ENCODE peak calls at places on chromosomes 16 and 17, in seven cellular contexts. X, T, N, B, S, Y and F are unnamed samples.

GRCh38 chr17:82433560-82434215 is 15.3 kb upstream of the OGFOD3 start:
- DNase-seq in X (no peak), T (no peak), N (no peak), B (no peak), S (no peak), Y (no peak), F (no peak)

GRCh38 chr16:58197314-58198012 is 443 bp downstream of the CSNK2A2 start:
- DNase-seq in X (no peak), T (no peak), N (no peak), B (no peak), S (peak), Y (peak), F (no peak)

GRCh38 chr16:28826141-28826540 is 3.3 kb downstream of the ATXN2L start:
- DNase-seq in X (no peak), T (no peak), N (no peak), B (peak), S (no peak), Y (no peak), F (no peak)

GRCh38 chr16:29701214-29701555 is 22.2 kb downstream of the QPRT start:
- DNase-seq in X (no peak), T (no peak), N (no peak), B (no peak), S (no peak), Y (no peak), F (no peak)

GRCh38 chr17:64496348-64496785 is 487 bp downstream of the POLG2 start:
- DNase-seq in X (no peak), T (no peak), N (no peak), B (peak), S (no peak), Y (no peak), F (no peak)

GRCh38 chr17:33118391-33118790 is 126.7 kb downstream of the SPACA3 start:
- DNase-seq in X (no peak), T (no peak), N (no peak), B (no peak), S (no peak), Y (no peak), F (no peak)

GRCh38 chr17:40103742-40104095 is 3.3 kb upstream of the NR1D1 start:
- DNase-seq in X (no peak), T (no peak), N (no peak), B (no peak), S (no peak), Y (no peak), F (no peak)

GRCh38 chr17:28760987-28761562 is 17.3 kb downstream of the TRAF4 start:
- DNase-seq in X (peak), T (no peak), N (peak), B (peak), S (peak), Y (peak), F (peak)

GRCh38 chr17:78441271-78441986 is 63.0 kb downstream of the PGS1 start:
- DNase-seq in X (no peak), T (no peak), N (no peak), B (no peak), S (no peak), Y (no peak), F (no peak)

GRCh38 chr16:84673203-84673535 is 24.9 kb downstream of the KLHL36 start:
- DNase-seq in X (no peak), T (no peak), N (no peak), B (peak), S (no peak), Y (no peak), F (no peak)

GRCh38 chr16:67430504-67431076 is 331 bp upstream of the HSD11B2 start:
- DNase-seq in X (no peak), T (no peak), N (no peak), B (no peak), S (peak), Y (no peak), F (no peak)
- H3K4me3 ChIP-seq in X (peak), T (peak), N (peak), B (peak), S (peak), Y (peak), F (peak)

DNA sequence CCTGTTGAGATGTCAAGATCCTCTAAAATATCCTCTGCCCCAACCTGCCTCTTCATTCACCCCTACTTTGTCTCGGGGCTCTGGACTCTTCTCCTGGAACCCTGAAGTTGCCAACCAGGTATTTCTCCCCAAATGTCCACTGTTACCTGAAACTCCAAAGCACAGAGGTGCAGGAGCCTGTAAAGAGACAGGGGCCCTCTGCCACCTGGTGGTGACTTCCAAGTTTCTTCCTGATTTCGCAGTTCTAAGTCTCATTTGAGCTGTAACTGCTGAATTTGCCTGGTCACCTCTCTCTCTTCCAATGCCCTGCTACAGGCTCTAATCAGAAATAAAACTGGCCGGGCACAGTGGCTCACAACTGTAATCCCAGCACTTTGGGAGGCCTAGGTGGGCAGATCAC is 77.1 kb upstream of the RCVRN start:
- DNase-seq in X (no peak), T (no peak), N (peak), B (peak), S (peak), Y (no peak), F (no peak)
- TF ChIP-seq CTCF in X (peak), T (peak), N (no peak), B (peak), S (peak), Y (no peak), F (no peak)

DNA sequence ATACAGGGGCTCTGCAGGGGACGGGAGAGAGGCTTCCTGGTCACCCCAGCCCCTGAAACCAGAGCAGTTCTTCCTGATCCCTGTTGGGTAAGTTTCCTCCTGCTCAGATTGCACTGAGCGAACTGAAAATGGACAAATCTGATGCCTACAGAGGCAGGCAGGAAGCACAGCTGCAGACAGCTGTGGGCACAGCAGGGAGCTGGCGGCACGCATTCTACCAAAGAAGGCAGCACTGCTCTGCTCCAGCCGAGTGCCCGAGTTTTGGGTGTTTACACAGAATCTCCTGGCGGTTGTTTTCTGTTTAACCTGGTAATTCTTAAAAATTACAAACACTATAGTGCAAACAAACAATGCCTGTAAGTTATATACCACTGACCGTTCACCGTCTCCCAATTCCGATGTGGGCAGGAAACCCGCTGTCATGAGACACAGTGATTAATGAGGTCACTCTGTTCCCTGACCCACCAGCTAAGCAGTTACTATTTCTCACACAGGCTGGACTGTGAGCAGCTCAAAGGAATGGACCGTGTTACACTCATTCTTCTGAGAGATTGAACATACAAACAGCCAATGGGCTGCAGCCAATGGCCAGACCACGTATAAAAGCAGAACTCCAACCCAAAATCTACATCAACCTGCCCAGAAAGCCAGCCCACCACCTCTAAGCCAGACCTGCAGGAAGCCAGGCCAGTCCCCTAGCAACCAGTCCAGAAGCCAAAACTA is 25.5 kb downstream of the NSMCE1 start:
- DNase-seq in X (peak), T (peak), N (peak), B (peak), S (peak), Y (no peak), F (peak)
- H3K4me3 ChIP-seq in X (peak), T (peak), N (peak), B (peak), S (no peak), Y (no peak), F (peak)

GRCh38 chr17:44773140-44773539 is 14.4 kb downstream of the ADAM11 start:
- DNase-seq in X (no peak), T (no peak), N (no peak), B (no peak), S (no peak), Y (no peak), F (no peak)

GRCh38 chr17:44774271-44775135 is 15.7 kb downstream of the ADAM11 start:
- DNase-seq in X (no peak), T (peak), N (peak), B (peak), S (peak), Y (peak), F (peak)

GRCh38 chr17:44775838-44776621 is 17.2 kb downstream of the ADAM11 start:
- DNase-seq in X (no peak), T (no peak), N (no peak), B (no peak), S (no peak), Y (no peak), F (no peak)

GRCh38 chr17:44776628-44777393 is 18.0 kb downstream of the ADAM11 start:
- DNase-seq in X (no peak), T (no peak), N (no peak), B (no peak), S (no peak), Y (no peak), F (no peak)

GRCh38 chr17:44775136-44775837 is 16.5 kb downstream of the ADAM11 start:
- DNase-seq in X (peak), T (peak), N (peak), B (peak), S (peak), Y (peak), F (peak)
- TF ChIP-seq CTCF in X (no peak), T (no peak), N (no peak), B (no peak), S (no peak), Y (peak), F (no peak)

GRCh38 chr16:81610936-81611335 is 166.3 kb downstream of the CMIP start:
- DNase-seq in X (no peak), T (no peak), N (no peak), B (no peak), S (no peak), Y (no peak), F (no peak)
- H3K4me3 ChIP-seq in X (no peak), T (no peak), N (peak), B (no peak), S (no peak), Y (no peak), F (no peak)

GRCh38 chr16:85735225-85735722 is 15.6 kb downstream of the C16orf74 start:
- DNase-seq in X (no peak), T (no peak), N (no peak), B (no peak), S (no peak), Y (no peak), F (no peak)

GRCh38 chr16:85734311-85735017 is 16.4 kb downstream of the C16orf74 start:
- DNase-seq in X (no peak), T (no peak), N (no peak), B (no peak), S (no peak), Y (no peak), F (no peak)

GRCh38 chr16:85735946-85736345 is 14.9 kb downstream of the C16orf74 start:
- DNase-seq in X (no peak), T (no peak), N (no peak), B (no peak), S (no peak), Y (no peak), F (no peak)

GRCh38 chr16:85733155-85733838 is 17.6 kb downstream of the C16orf74 start:
- DNase-seq in X (peak), T (no peak), N (no peak), B (peak), S (no peak), Y (no peak), F (no peak)

GRCh38 chr16:85733839-85734170 is 17.1 kb downstream of the C16orf74 start:
- DNase-seq in X (no peak), T (no peak), N (no peak), B (peak), S (peak), Y (no peak), F (no peak)
- TF ChIP-seq CTCF in X (no peak), T (no peak), N (no peak), B (no peak), S (no peak), Y (no peak), F (no peak)

DNA sequence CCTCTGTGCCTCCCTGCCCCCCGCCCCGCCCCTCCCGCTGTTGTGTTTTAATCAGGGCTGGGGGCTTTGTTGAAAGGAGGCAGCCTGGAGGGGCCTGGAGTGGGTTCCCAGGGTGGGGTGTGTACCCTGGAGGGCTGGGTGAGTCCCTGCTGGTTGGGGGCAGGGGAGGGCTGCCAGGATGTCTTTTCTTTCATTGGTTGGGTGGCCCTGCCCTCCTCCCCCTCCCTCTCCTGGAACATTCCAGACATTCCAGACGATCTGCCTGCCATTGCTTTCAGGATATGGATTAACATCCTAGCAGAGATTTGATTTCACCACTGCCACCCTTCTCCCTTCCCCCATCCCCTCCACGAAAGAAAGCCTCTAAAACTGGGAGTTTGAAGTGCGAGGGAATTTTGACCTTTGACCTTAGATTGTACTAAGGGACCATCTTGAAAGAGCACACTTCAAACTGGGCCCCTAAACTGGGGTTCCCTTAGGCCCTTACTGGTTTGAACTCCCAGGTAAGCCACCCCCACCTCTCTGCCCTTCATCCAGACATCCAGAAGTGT is 25.3 kb downstream of the IGF2BP1 start:
- DNase-seq in X (no peak), T (no peak), N (no peak), B (peak), S (peak), Y (no peak), F (peak)
- H3K4me3 ChIP-seq in X (no peak), T (no peak), N (no peak), B (no peak), S (peak), Y (no peak), F (no peak)

GRCh38 chr16:67146523-67147357 is 4.1 kb downstream of the B3GNT9 start:
- DNase-seq in X (no peak), T (no peak), N (no peak), B (no peak), S (no peak), Y (no peak), F (no peak)
- TF ChIP-seq CTCF in X (peak), T (peak), N (no peak), B (peak), S (no peak), Y (no peak), F (no peak)